ENCODE peak calls at places on chromosomes 6 and 20, in five cellular contexts. One of them, this sample, is unnamed.

GRCh38 chr6:105733556-105734162 is 330.8 kb upstream of the PREP start:
- DNase-seq in EL: peak; percentile 38
- DNase-seq in memory B cell: peak; percentile 33
- DNase-seq in CD8-positive, alpha-beta T cell: no peak
- DNase-seq in activated CD4-positive, CD25-positive, alpha-beta regulatory T cell treated with anti-CD3 and anti-CD28 coated beads, Interleukin-2, amount 50 U/mL, for 72 hours: no peak
- DNase-seq in this sample: peak; percentile 40

GRCh38 chr6:71473908-71474307 is 185.3 kb downstream of the OGFRL1 start:
- DNase-seq in EL: peak; percentile 82
- DNase-seq in memory B cell: no peak
- DNase-seq in CD8-positive, alpha-beta T cell: no peak
- DNase-seq in activated CD4-positive, CD25-positive, alpha-beta regulatory T cell treated with anti-CD3 and anti-CD28 coated beads, Interleukin-2, amount 50 U/mL, for 72 hours: no peak
- DNase-seq in this sample: peak; percentile 96

GRCh38 chr6:148790404-148790803 is 43.6 kb downstream of the UST start:
- DNase-seq in EL: no peak
- DNase-seq in memory B cell: no peak
- DNase-seq in CD8-positive, alpha-beta T cell: no peak
- DNase-seq in activated CD4-positive, CD25-positive, alpha-beta regulatory T cell treated with anti-CD3 and anti-CD28 coated beads, Interleukin-2, amount 50 U/mL, for 72 hours: no peak
- DNase-seq in this sample: no peak

GRCh38 chr6:46719099-46719498 is 16.1 kb downstream of the PLA2G7 start:
- DNase-seq in EL: peak; percentile 31
- DNase-seq in memory B cell: no peak
- DNase-seq in CD8-positive, alpha-beta T cell: no peak
- DNase-seq in activated CD4-positive, CD25-positive, alpha-beta regulatory T cell treated with anti-CD3 and anti-CD28 coated beads, Interleukin-2, amount 50 U/mL, for 72 hours: no peak
- DNase-seq in this sample: no peak

GRCh38 chr20:1651268-1651667 is 6.3 kb downstream of the SIRPG start:
- DNase-seq in EL: no peak
- DNase-seq in memory B cell: no peak
- DNase-seq in CD8-positive, alpha-beta T cell: no peak
- DNase-seq in activated CD4-positive, CD25-positive, alpha-beta regulatory T cell treated with anti-CD3 and anti-CD28 coated beads, Interleukin-2, amount 50 U/mL, for 72 hours: no peak
- DNase-seq in this sample: no peak

GRCh38 chr20:11261533-11262000 is 587.8 kb upstream of the JAG1 start:
- DNase-seq in EL: peak; percentile 89
- DNase-seq in memory B cell: no peak
- DNase-seq in CD8-positive, alpha-beta T cell: no peak
- DNase-seq in activated CD4-positive, CD25-positive, alpha-beta regulatory T cell treated with anti-CD3 and anti-CD28 coated beads, Interleukin-2, amount 50 U/mL, for 72 hours: no peak
- DNase-seq in this sample: peak; percentile 66

GRCh38 chr6:143745160-143746133 is 67.7 kb downstream of the PHACTR2 start:
- DNase-seq in EL: peak; percentile 2
- DNase-seq in memory B cell: no peak
- DNase-seq in CD8-positive, alpha-beta T cell: no peak
- DNase-seq in activated CD4-positive, CD25-positive, alpha-beta regulatory T cell treated with anti-CD3 and anti-CD28 coated beads, Interleukin-2, amount 50 U/mL, for 72 hours: no peak
- DNase-seq in this sample: peak; percentile 73

GRCh38 chr20:4014031-4014474 is 1.3 kb downstream of the RNF24 start:
- DNase-seq in EL: peak; percentile 78
- DNase-seq in memory B cell: peak; percentile 8
- DNase-seq in CD8-positive, alpha-beta T cell: no peak
- DNase-seq in activated CD4-positive, CD25-positive, alpha-beta regulatory T cell treated with anti-CD3 and anti-CD28 coated beads, Interleukin-2, amount 50 U/mL, for 72 hours: no peak
- DNase-seq in this sample: peak; percentile 86

GRCh38 chr6:109897561-109898080 is 80.5 kb upstream of the GPR6 start:
- DNase-seq in EL: no peak
- DNase-seq in memory B cell: no peak
- DNase-seq in CD8-positive, alpha-beta T cell: no peak
- DNase-seq in activated CD4-positive, CD25-positive, alpha-beta regulatory T cell treated with anti-CD3 and anti-CD28 coated beads, Interleukin-2, amount 50 U/mL, for 72 hours: no peak
- DNase-seq in this sample: no peak

GRCh38 chr6:146635174-146635573 is 36.4 kb downstream of the ADGB start:
- DNase-seq in EL: no peak
- DNase-seq in memory B cell: no peak
- DNase-seq in CD8-positive, alpha-beta T cell: no peak
- DNase-seq in activated CD4-positive, CD25-positive, alpha-beta regulatory T cell treated with anti-CD3 and anti-CD28 coated beads, Interleukin-2, amount 50 U/mL, for 72 hours: no peak
- DNase-seq in this sample: no peak

This sample was measured in mesenchymal stem cell.